ENCODE peak calls at places on chromosome 19, in ten cellular contexts. Q is bronchial epithelial cell; J is IMR-90; G is CD4-positive, alpha-beta T cell; T is B cell; P is left ventricle myocardium inferior; O is progenitor cell of endocrine pancreas; Z is cardiac muscle cell; R is testis; S is cardiac fibroblast. U is an unnamed sample.

GRCh38 chr19:50460161-50460765 is 16.0 kb upstream of the EMC10 start:
- DNase-seq in T (peak), R (no peak), P (no peak), Z (no peak), S (peak), G (no peak), J (peak), O (no peak), Q (no peak), U (no peak)

GRCh38 chr19:38500450-38500849 is 67.0 kb downstream of the RYR1 start:
- DNase-seq in R (no peak), T (no peak), Z (no peak), J (no peak), P (no peak), O (no peak), G (no peak), Q (no peak), S (no peak), U (no peak)

GRCh38 chr19:27750697-27751391 is 1462.1 kb downstream of the UQCRFS1 start:
- DNase-seq in Q (no peak), S (no peak), T (no peak), Z (no peak), P (no peak), G (no peak), O (no peak), R (no peak), J (no peak), U (no peak)

GRCh38 chr19:14023404-14024235 is 4.3 kb upstream of the RLN3 start:
- DNase-seq in G (no peak), R (peak), S (peak), J (peak), Q (no peak), T (no peak), O (peak), Z (peak), P (peak), U (peak)

GRCh38 chr19:28519218-28519779 is 693.7 kb downstream of the UQCRFS1 start:
- DNase-seq in J (no peak), G (no peak), O (no peak), R (no peak), Q (no peak), P (no peak), Z (no peak), S (no peak), T (no peak), U (no peak)

GRCh38 chr19:38506723-38507550 is 73.4 kb downstream of the RYR1 start:
- DNase-seq in G (peak), Q (peak), J (no peak), P (peak), S (peak), R (peak), Z (peak), O (peak), T (peak), U (peak)

GRCh38 chr19:17471410-17472125 is 1.2 kb downstream of the SLC27A1 start:
- DNase-seq in J (no peak), Z (no peak), P (no peak), S (no peak), R (no peak), O (no peak), G (no peak), Q (no peak), T (no peak), U (no peak)

GRCh38 chr19:49896863-49897621 is at the start of gene IL4I1:
- DNase-seq in Z (no peak), Q (no peak), T (peak), R (no peak), P (no peak), S (peak), J (peak), O (no peak), G (peak), U (no peak)

GRCh38 chr19:49408816-49409440 is 14.3 kb downstream of the PTH2 start:
- DNase-seq in Z (no peak), J (no peak), P (no peak), R (no peak), O (no peak), T (no peak), S (no peak), G (no peak), Q (peak), U (no peak)

GRCh38 chr19:38264486-38265212 is at the start of gene SPINT2:
- DNase-seq in S (no peak), J (no peak), R (no peak), O (peak), G (no peak), P (no peak), Z (peak), Q (no peak), T (peak), U (peak)

GRCh38 chr19:29404951-29405727 is 120.7 kb upstream of the VSTM2B start:
- DNase-seq in S (no peak), R (peak), Z (peak), Q (no peak), J (no peak), P (no peak), O (peak), G (no peak), T (no peak), U (peak)

GRCh38 chr19:41623360-41623759 is 3.5 kb downstream of the CEACAM4 start:
- DNase-seq in J (no peak), G (no peak), T (no peak), P (no peak), Q (no peak), Z (no peak), R (no peak), O (no peak), S (no peak), U (no peak)

GRCh38 chr19:17522988-17523872 is 11.8 kb downstream of the PGLS start:
- DNase-seq in S (no peak), O (no peak), J (no peak), T (peak), R (peak), Q (no peak), P (peak), Z (no peak), G (no peak), U (no peak)

GRCh38 chr19:10546817-10547216 is 3.1 kb downstream of the ATG4D start:
- DNase-seq in T (no peak), P (no peak), R (no peak), G (no peak), Z (no peak), S (no peak), Q (no peak), O (no peak), J (no peak), U (no peak)

GRCh38 chr19:47430041-47430802 is 10.9 kb upstream of the MEIS3 start:
- DNase-seq in J (peak), P (no peak), Z (peak), O (peak), R (peak), T (no peak), G (no peak), S (peak), Q (peak), U (no peak)

GRCh38 chr19:1602091-1602707 is 3.1 kb downstream of the UQCR11 start:
- DNase-seq in R (no peak), G (no peak), J (no peak), Q (no peak), Z (no peak), T (no peak), P (no peak), S (no peak), O (no peak), U (no peak)
- TF ChIP-seq CTCF in R (no peak), G (no peak), J (no peak), Q (no peak), Z (no peak), T (no peak), P (no peak), S (no peak), O (no peak), U (no peak)

DNA sequence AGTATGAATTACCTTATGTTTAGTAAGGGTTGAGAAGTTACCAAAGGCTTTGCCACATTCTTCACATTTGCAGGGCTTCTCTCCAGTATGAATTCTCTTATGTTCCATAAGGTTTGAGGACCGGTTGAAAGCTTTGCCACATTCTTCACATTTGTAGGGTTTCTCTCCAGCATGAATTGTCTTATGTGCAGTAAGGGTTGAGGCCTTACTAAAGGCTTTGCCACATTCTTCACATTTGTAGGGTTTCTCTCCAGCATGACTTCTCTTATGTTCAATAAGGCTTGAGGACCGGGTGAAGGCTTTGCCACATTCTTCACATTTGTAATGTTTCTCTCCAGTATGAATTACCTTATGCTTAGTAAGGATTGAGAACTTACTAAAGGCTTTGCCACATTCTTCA is 26.7 kb downstream of the ZNF728 start:
- DNase-seq in P (no peak), R (no peak), G (no peak), Q (no peak), O (no peak), T (no peak), Z (no peak), J (no peak), S (no peak), U (no peak)
- TF ChIP-seq CTCF in P (no peak), R (no peak), G (no peak), Q (no peak), O (no peak), T (no peak), Z (no peak), J (no peak), S (no peak), U (no peak)

GRCh38 chr19:6480843-6481415 is 658 bp downstream of the DENND1C start:
- DNase-seq in G (no peak), T (no peak), O (no peak), P (no peak), Q (no peak), R (no peak), J (no peak), Z (no peak), S (no peak), U (no peak)

GRCh38 chr19:6483235-6483634 is 1.6 kb upstream of the DENND1C start:
- DNase-seq in O (no peak), S (no peak), T (no peak), Z (no peak), Q (no peak), G (no peak), R (no peak), P (no peak), J (no peak), U (no peak)

GRCh38 chr19:6479836-6480398 is 1.7 kb downstream of the DENND1C start:
- DNase-seq in R (no peak), O (no peak), Q (no peak), P (no peak), G (no peak), T (no peak), J (no peak), S (no peak), Z (no peak), U (no peak)

GRCh38 chr19:6482343-6482686 is 728 bp upstream of the DENND1C start:
- DNase-seq in S (no peak), J (no peak), O (no peak), Z (no peak), R (no peak), G (no peak), T (no peak), Q (no peak), P (no peak), U (no peak)

DNA sequence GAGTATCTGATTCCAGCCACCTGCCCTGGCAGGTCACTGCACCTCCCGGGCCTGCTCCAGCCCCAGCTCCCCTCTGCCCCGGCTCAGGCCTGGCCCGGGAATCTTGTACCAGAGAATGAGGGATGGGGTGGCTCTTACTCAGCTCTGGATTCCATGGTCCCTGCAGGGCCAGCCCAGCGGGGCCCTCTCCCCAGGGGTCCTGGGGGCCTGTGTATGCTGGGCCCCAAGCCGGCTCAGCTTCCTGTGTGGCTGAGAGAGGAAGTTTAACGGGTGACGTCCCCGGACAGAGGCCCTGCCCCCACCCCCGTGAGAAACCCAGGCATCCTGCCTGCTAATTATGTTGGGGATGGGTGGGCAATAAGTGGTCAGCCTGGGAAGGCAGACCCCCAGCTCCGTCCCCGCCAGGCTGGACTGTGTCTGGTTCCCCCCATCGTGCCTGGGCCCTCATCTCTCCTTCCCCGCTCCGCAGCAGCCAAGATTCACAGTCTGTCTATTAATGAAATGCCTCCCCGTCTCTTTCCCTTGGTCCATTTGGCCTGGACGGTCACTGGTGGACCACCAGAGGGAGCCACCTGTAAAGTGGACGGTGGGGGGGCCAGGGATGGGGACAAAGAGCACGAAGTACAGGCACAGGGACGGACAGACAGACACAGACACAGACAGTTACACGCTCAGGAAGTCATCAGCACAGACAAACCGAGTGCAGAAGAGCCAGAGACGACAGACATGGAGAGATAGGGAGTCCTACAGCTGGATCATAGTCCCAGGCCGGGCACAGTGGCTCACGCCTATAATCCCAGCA is at the start of gene DENND1C:
- DNase-seq in J (no peak), T (peak), O (no peak), G (peak), Z (peak), S (no peak), R (peak), Q (no peak), P (no peak), U (peak)
- TF ChIP-seq CTCF in J (peak), T (no peak), O (peak), G (no peak), Z (peak), S (peak), R (no peak), Q (peak), P (peak), U (peak)

GRCh38 chr19:56746367-56746766 is 74.8 kb upstream of the ZNF835 start:
- DNase-seq in P (no peak), S (no peak), J (no peak), Z (no peak), R (no peak), G (no peak), Q (no peak), T (no peak), O (no peak), U (no peak)

GRCh38 chr19:56750658-56751057 is 79.1 kb upstream of the ZNF835 start:
- DNase-seq in J (no peak), R (no peak), T (no peak), Q (no peak), P (no peak), S (no peak), O (no peak), G (no peak), Z (no peak), U (no peak)

GRCh38 chr19:56751078-56751489 is 79.5 kb upstream of the ZNF835 start:
- DNase-seq in Z (no peak), O (no peak), J (no peak), S (no peak), T (no peak), P (no peak), Q (no peak), G (no peak), R (peak), U (no peak)

GRCh38 chr19:56748443-56748842 is 76.9 kb upstream of the ZNF835 start:
- DNase-seq in S (peak), T (no peak), R (peak), Z (no peak), J (no peak), P (no peak), Q (peak), O (no peak), G (no peak), U (no peak)
- TF ChIP-seq CTCF in S (peak), T (no peak), R (peak), Z (peak), J (no peak), P (peak), Q (peak), O (no peak), G (no peak), U (peak)

GRCh38 chr19:31670931-31671330 is 321.7 kb upstream of the TSHZ3 start:
- DNase-seq in R (no peak), P (no peak), Z (no peak), Q (no peak), T (no peak), G (no peak), O (no peak), S (no peak), J (no peak), U (no peak)

GRCh38 chr19:31674503-31675186 is 325.4 kb upstream of the TSHZ3 start:
- DNase-seq in Q (no peak), G (no peak), R (no peak), J (peak), O (no peak), P (no peak), Z (no peak), S (peak), T (no peak), U (no peak)

GRCh38 chr19:31676271-31677004 is 327.2 kb upstream of the TSHZ3 start:
- DNase-seq in Z (peak), P (no peak), O (no peak), Q (no peak), S (peak), G (no peak), R (peak), J (no peak), T (no peak), U (no peak)

GRCh38 chr19:31678421-31678820 is 329.2 kb upstream of the TSHZ3 start:
- DNase-seq in Z (no peak), R (no peak), J (no peak), S (no peak), G (no peak), Q (no peak), P (no peak), O (no peak), T (no peak), U (no peak)

DNA sequence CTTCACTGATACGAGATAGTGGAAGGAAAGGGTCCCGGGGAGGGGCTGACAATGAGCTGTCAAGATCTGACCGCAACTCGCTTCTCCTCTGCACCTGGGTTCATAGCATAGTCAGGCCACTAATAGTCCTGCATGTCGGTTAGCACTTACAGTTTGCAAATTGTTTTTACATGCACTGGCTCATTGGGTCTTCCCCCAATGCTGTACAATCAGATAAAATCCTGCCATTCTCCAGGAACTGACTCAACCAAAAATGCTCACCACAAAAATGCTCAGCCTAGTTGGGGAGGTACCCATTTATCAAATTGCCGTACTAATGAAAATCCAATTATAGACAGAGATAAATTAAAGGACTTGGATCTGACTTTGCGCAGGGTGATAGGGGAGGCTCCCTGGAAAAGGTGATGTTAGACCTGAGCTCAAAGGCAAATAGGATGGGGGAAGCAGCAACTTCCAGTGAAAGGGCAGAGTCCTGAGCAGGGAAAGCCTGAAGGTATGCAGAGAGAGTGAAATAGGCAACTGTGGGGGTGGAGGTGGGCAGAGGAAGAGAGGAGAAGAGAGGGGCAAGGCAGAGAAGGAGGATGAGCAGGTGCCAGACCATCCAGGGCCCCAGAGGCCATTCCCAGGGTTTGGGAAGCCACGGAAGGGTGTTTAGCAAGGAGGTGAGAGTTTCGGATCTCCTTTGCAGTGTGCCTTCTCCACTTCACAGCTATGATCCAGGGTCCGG is 326.1 kb upstream of the TSHZ3 start:
- DNase-seq in O (no peak), Z (no peak), R (no peak), P (no peak), T (no peak), Q (no peak), J (peak), S (peak), G (no peak), U (no peak)
- TF ChIP-seq CTCF in O (no peak), Z (no peak), R (no peak), P (no peak), T (no peak), Q (no peak), J (no peak), S (no peak), G (no peak), U (no peak)

GRCh38 chr19:16232127-16232526 is 34.4 kb downstream of the AP1M1 start:
- DNase-seq in J (no peak), S (no peak), O (no peak), Q (no peak), T (no peak), R (no peak), Z (no peak), G (no peak), P (no peak), U (no peak)

GRCh38 chr19:16233081-16233776 is 35.5 kb downstream of the AP1M1 start:
- DNase-seq in Z (no peak), T (no peak), Q (no peak), P (no peak), O (no peak), J (no peak), S (no peak), G (no peak), R (no peak), U (no peak)

GRCh38 chr19:16234552-16235445 is 37.1 kb downstream of the AP1M1 start:
- DNase-seq in T (no peak), P (no peak), R (no peak), Z (no peak), G (no peak), S (no peak), J (no peak), O (no peak), Q (no peak), U (no peak)

GRCh38 chr19:16233836-16234551 is 36.3 kb downstream of the AP1M1 start:
- DNase-seq in G (no peak), R (no peak), Q (no peak), P (no peak), T (no peak), O (no peak), J (no peak), Z (no peak), S (no peak), U (no peak)

GRCh38 chr19:16232568-16232967 is 34.9 kb downstream of the AP1M1 start:
- DNase-seq in S (no peak), Z (no peak), P (no peak), J (no peak), Q (no peak), O (no peak), G (no peak), R (no peak), T (no peak), U (no peak)
- TF ChIP-seq CTCF in S (no peak), Z (no peak), P (no peak), J (no peak), Q (no peak), O (no peak), G (no peak), R (no peak), T (no peak), U (no peak)

GRCh38 chr19:19738564-19738963 is 5.7 kb upstream of the ZNF14 start:
- DNase-seq in J (no peak), T (no peak), R (no peak), G (no peak), Q (no peak), O (no peak), Z (no peak), S (no peak), P (no peak), U (no peak)

GRCh38 chr19:19737559-19738332 is 4.8 kb upstream of the ZNF14 start:
- DNase-seq in R (no peak), O (no peak), P (no peak), S (no peak), Z (no peak), Q (no peak), G (no peak), J (no peak), T (no peak), U (no peak)

GRCh38 chr19:19732579-19733501 is at the start of gene ZNF14:
- DNase-seq in G (peak), O (peak), Z (peak), Q (peak), J (peak), S (peak), P (peak), R (peak), T (peak), U (peak)
- TF ChIP-seq CTCF in G (no peak), O (peak), Z (peak), Q (peak), J (peak), S (peak), P (peak), R (no peak), T (no peak), U (peak)

DNA sequence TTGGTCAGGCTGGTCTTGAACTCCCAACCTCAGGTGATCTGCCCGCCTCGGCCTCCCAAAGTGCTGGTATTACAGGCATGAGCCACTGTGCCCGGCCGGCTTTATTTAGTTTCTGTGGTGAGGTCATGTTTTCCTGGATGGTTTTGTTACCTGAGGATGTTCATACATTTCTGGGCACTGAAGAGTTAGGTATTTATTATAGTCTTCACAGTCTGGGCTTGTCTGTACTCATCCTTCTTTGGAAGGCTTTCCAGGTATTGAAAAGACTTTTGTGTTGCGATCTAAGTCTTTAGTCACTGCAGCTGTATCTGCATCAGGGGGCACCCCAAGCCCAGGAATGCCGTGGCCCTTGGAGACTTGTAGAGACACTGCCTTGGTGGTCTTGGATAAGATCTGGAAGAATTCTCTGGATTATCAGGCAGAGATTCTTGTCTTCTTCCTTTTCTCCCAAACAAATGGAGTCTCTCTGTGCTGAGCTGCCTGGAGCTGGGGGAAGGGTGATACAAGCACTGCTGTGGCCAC is 12.8 kb downstream of the BLOC1S3 start:
- DNase-seq in T (no peak), Z (no peak), O (no peak), J (no peak), G (no peak), S (no peak), P (no peak), Q (peak), R (no peak), U (no peak)
- TF ChIP-seq CTCF in T (no peak), Z (no peak), O (no peak), J (no peak), G (no peak), S (no peak), P (no peak), Q (peak), R (no peak), U (no peak)